ENCODE peak calls at places on chromosome 18, in nine cellular contexts. X is brain microvascular endothelial cell, Q is fibroblast of pulmonary artery, B is heart left ventricle, Y is AG09309, G is AG10803, K is body of pancreas, I is astrocyte of the cerebellum, V is foreskin fibroblast. F is an unnamed sample.

GRCh38 chr18:24731981-24732380 is 271.5 kb downstream of the HRH4 start:
- DNase-seq in V (no peak), K (no peak), Q (no peak), Y (no peak), G (no peak), B (no peak), I (no peak), X (no peak), F (no peak)

GRCh38 chr18:9594782-9595181 is 19.6 kb downstream of the PPP4R1 start:
- DNase-seq in B (no peak), Y (no peak), V (no peak), I (no peak), X (no peak), G (no peak), K (no peak), Q (no peak), F (no peak)

GRCh38 chr18:28728891-28729290 is 552.0 kb upstream of the CDH2 start:
- DNase-seq in Y (no peak), V (peak; percentile 17), B (no peak), Q (peak; percentile 36), I (no peak), X (no peak), G (peak; percentile 43), K (no peak), F (no peak)

GRCh38 chr18:9404565-9405060 is 70.0 kb downstream of the TWSG1 start:
- DNase-seq in B (peak; percentile 33), V (no peak), Q (peak; percentile 60), X (no peak), K (no peak), Y (no peak), G (no peak), I (no peak), F (no peak)

GRCh38 chr18:3457261-3457724 is 7.3 kb downstream of the TGIF1 start:
- DNase-seq in G (no peak), Y (no peak), I (no peak), Q (no peak), X (no peak), B (no peak), K (no peak), V (no peak), F (no peak)

GRCh38 chr18:63119647-63120046 is 199.9 kb downstream of the BCL2 start:
- DNase-seq in V (peak; percentile 64), K (no peak), X (no peak), I (no peak), Y (peak; percentile 5), B (no peak), G (peak; percentile 34), Q (peak; percentile 36), F (peak; percentile 3)

GRCh38 chr18:11320981-11321380 is 171.6 kb upstream of the PIEZO2 start:
- DNase-seq in Q (peak; percentile 49), Y (peak; percentile 68), K (no peak), B (no peak), V (peak; percentile 85), X (peak; percentile 68), G (peak; percentile 78), I (peak; percentile 57), F (peak; percentile 90)

GRCh38 chr18:11880586-11881304 is 27.4 kb downstream of the MPPE1 start:
- DNase-seq in Y (no peak), B (no peak), I (no peak), V (no peak), K (no peak), X (no peak), Q (no peak), G (no peak), F (no peak)

GRCh38 chr18:34729264-34729663 is 19.2 kb downstream of the DTNA start:
- DNase-seq in I (no peak), V (peak; percentile 51), Y (no peak), K (no peak), G (peak; percentile 29), B (no peak), Q (peak; percentile 50), X (peak; percentile 31), F (no peak)

GRCh38 chr18:37535968-37536367 is 29.6 kb downstream of the CELF4 start:
- DNase-seq in G (peak; percentile 10), I (no peak), B (no peak), K (no peak), Y (no peak), Q (peak; percentile 73), V (no peak), X (no peak), F (no peak)

GRCh38 chr18:59905686-59906091 is 5.9 kb downstream of the PMAIP1 start:
- DNase-seq in Y (no peak), Q (no peak), K (no peak), G (no peak), V (no peak), I (no peak), B (no peak), X (no peak), F (no peak)

GRCh38 chr18:35953688-35954087 is 18.8 kb upstream of the RMP24 start:
- DNase-seq in K (no peak), V (no peak), X (no peak), B (no peak), Q (no peak), I (no peak), Y (no peak), G (no peak), F (no peak)

GRCh38 chr18:51196116-51196810 is 1.2 kb downstream of the MEX3C start:
- DNase-seq in K (peak; percentile 50), B (peak; percentile 60), Q (peak; percentile 17), I (no peak), V (peak; percentile 64), Y (no peak), X (peak; percentile 14), G (peak; percentile 24), F (no peak)

GRCh38 chr18:3466872-3467271 is 16.9 kb downstream of the TGIF1 start:
- DNase-seq in X (no peak), B (no peak), K (no peak), G (no peak), Y (no peak), I (no peak), V (peak; percentile 34), Q (no peak), F (no peak)

GRCh38 chr18:41858761-41859555 is 96.1 kb upstream of the PIK3C3 start:
- DNase-seq in I (no peak), G (peak; percentile 15), Q (no peak), V (peak; percentile 21), B (no peak), X (no peak), K (no peak), Y (no peak), F (no peak)

GRCh38 chr18:62524443-62525200 is 1.8 kb downstream of the ZCCHC2 start:
- DNase-seq in I (no peak), Y (no peak), V (peak; percentile 80), B (peak; percentile 61), Q (peak; percentile 45), G (peak; percentile 42), K (peak; percentile 65), X (peak; percentile 28), F (no peak)

GRCh38 chr18:46264255-46264654 is 160.1 kb downstream of the HAUS1 start:
- DNase-seq in V (no peak), X (no peak), K (no peak), I (peak; percentile 54), Y (no peak), G (peak; percentile 34), Q (peak; percentile 84), B (no peak), F (no peak)
- TF ChIP-seq CTCF in V (no peak), X (no peak), K (no peak), I (peak; percentile 6), Y (no peak), G (no peak), Q (no peak), B (no peak), F (no peak)

GRCh38 chr18:21830533-21830932 is 89.9 kb downstream of the MIB1 start:
- DNase-seq in Y (no peak), B (no peak), X (no peak), G (no peak), Q (no peak), K (no peak), I (no peak), V (no peak), F (no peak)
- H3K4me3 ChIP-seq in Y (no peak overlapping the region), B (peak overlapping the region; percentile 51), X (no peak overlapping the region), G (no peak overlapping the region), Q (no peak overlapping the region), K (no peak overlapping the region), I (no peak overlapping the region), V (no peak overlapping the region), F (no peak overlapping the region)

GRCh38 chr18:74496508-74497307 is 545 bp downstream of the CNDP2 start:
- DNase-seq in V (peak; percentile 82), G (peak; percentile 57), Q (peak; percentile 51), K (peak; percentile 70), B (peak; percentile 65), Y (no peak), X (peak; percentile 43), I (no peak), F (no peak)
- TF ChIP-seq CTCF in V (no peak), G (peak; percentile 28), Q (no peak), K (peak; percentile 29), B (peak; percentile 19), Y (peak; percentile 14), X (peak; percentile 31), I (no peak), F (no peak)

GRCh38 chr18:80172056-80172455 is 63.0 kb downstream of the ADNP2 start:
- DNase-seq in B (no peak), Q (no peak), Y (no peak), G (no peak), V (no peak), I (no peak), X (no peak), K (no peak), F (no peak)

GRCh38 chr18:80169607-80170006 is 60.5 kb downstream of the ADNP2 start:
- DNase-seq in B (no peak), X (no peak), I (no peak), Q (no peak), K (no peak), V (peak; percentile 34), Y (no peak), G (no peak), F (no peak)

GRCh38 chr18:80173060-80173459 is 64.0 kb downstream of the ADNP2 start:
- DNase-seq in V (no peak), I (no peak), B (no peak), Q (no peak), X (no peak), Y (no peak), G (no peak), K (no peak), F (no peak)

GRCh38 chr18:80170395-80171094 is 61.5 kb downstream of the ADNP2 start:
- DNase-seq in G (no peak), X (no peak), Q (no peak), Y (no peak), V (no peak), I (no peak), K (no peak), B (no peak), F (no peak)

DNA sequence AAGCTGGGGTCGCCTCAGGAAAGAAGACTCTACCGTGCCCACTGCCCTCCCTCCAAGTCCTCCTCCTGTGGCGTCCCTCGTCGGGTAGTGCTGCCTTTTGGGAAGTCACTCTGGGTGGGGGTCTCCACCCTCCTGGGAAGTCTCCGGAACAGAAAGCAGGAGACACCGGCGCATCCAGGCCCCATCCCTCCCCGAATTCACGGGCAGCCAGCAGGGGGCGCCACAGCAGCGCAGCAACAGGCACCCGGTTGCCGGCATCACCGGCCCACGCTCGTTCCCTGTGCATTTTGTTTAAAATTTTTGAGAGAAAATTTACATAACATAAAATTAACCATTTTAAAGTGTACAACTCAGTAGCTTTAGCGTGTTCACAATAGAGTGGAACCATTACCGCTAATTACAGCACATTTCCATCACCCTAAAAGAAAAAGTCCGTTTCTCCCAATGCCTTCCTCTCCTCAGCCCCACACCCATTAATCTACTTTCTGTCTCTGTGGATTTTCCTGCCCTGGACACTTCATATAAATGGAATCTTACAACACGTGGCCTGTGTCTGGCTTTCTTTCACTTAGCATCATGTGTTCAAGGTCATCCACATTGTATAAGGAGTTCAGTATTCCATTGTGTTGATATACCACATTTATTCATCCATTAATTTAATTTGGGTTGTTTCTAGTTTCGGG is 62.3 kb downstream of the ADNP2 start:
- DNase-seq in K (peak; percentile 28), X (no peak), G (peak; percentile 68), I (no peak), Q (peak; percentile 50), V (peak; percentile 61), Y (peak; percentile 20), B (peak; percentile 47), F (no peak)
- H3K4me3 ChIP-seq in K (no peak overlapping the region), X (peak overlapping the region; percentile 9), G (peak overlapping the region; percentile 29), I (no peak overlapping the region), Q (peak overlapping the region; percentile 43), V (peak overlapping the region; percentile 15), Y (peak overlapping the region; percentile 4), B (peak overlapping the region; percentile 24), F (no peak overlapping the region)

F was measured in HFF-Myc.